ENCODE peak calls at places on chromosomes 5 and 9, in six cellular contexts. S, P, N, U, R and A are unnamed samples.

GRCh38 chr9:113011911-113012381 is at the start of gene ZNF883:
- DNase-seq in U (peak; percentile 46), S (peak; percentile 55), R (peak; percentile 80), N (peak; percentile 87), P (peak; percentile 82), A (peak; percentile 48)

GRCh38 chr5:37412515-37412914 is 33.4 kb downstream of the WDR70 start:
- DNase-seq in S (peak; percentile 2), P (no peak), R (no peak), N (no peak), U (no peak), A (no peak)

GRCh38 chr9:114397848-114398605 is 10.2 kb upstream of the AKNA start:
- DNase-seq in U (peak; percentile 95), N (peak; percentile 98), R (peak; percentile 98), S (peak; percentile 86), P (peak; percentile 97), A (peak; percentile 94)

GRCh38 chr5:32233696-32234447 is 59.8 kb upstream of the GOLPH3 start:
- DNase-seq in R (no peak), S (peak; percentile 69), P (no peak), U (peak; percentile 57), N (no peak), A (no peak)

GRCh38 chr5:155460501-155460931 is 447.0 kb downstream of the KIF4B start:
- DNase-seq in P (no peak), R (no peak), U (no peak), S (no peak), N (no peak), A (no peak)

GRCh38 chr5:37791321-37791720 is 48.5 kb downstream of the GDNF start:
- DNase-seq in R (no peak), S (no peak), N (no peak), P (no peak), U (no peak), A (no peak)

GRCh38 chr5:55597014-55597981 is 62.5 kb upstream of the PLPP1 start:
- DNase-seq in U (peak; percentile 91), P (no peak), R (peak; percentile 37), N (no peak), S (peak; percentile 82), A (no peak)

GRCh38 chr5:16076657-16077056 is 102.9 kb downstream of the MARCHF11 start:
- DNase-seq in P (no peak), S (no peak), U (no peak), R (no peak), N (no peak), A (no peak)

GRCh38 chr9:124482431-124483031 is 24.7 kb downstream of the NR5A1 start:
- DNase-seq in S (no peak), N (peak; percentile 40), P (peak; percentile 82), U (no peak), R (peak; percentile 74), A (no peak)

GRCh38 chr9:90722116-90722515 is 79.5 kb upstream of the DIRAS2 start:
- DNase-seq in S (no peak), R (no peak), N (no peak), U (peak; percentile 2), P (no peak), A (no peak)

GRCh38 chr5:143642791-143643190 is 169.2 kb upstream of the HMHB1 start:
- DNase-seq in U (no peak), R (no peak), S (peak; percentile 36), N (no peak), P (no peak), A (no peak)

GRCh38 chr5:41832430-41832829 is 37.8 kb downstream of the OXCT1 start:
- DNase-seq in N (no peak), U (no peak), S (no peak), P (no peak), R (no peak), A (no peak)

GRCh38 chr5:172114875-172115422 is 73.1 kb downstream of the STK10 start:
- DNase-seq in R (no peak), S (no peak), N (no peak), U (no peak), P (peak; percentile 64), A (no peak)

GRCh38 chr9:95349109-95350038 is 31.9 kb upstream of the FANCC start:
- DNase-seq in U (peak; percentile 25), R (peak; percentile 80), P (peak; percentile 62), N (peak; percentile 65), S (no peak), A (no peak)

GRCh38 chr5:61330879-61331406 is 1.1 kb upstream of the ZSWIM6 start:
- DNase-seq in R (peak; percentile 76), N (peak; percentile 76), P (peak; percentile 55), S (peak; percentile 78), U (peak; percentile 83), A (peak; percentile 68)

GRCh38 chr5:39440964-39441363 is 16.2 kb upstream of the DAB2 start:
- DNase-seq in S (no peak), P (no peak), U (no peak), R (no peak), N (no peak), A (no peak)

GRCh38 chr5:100790170-100790665 is 112.9 kb downstream of the ST8SIA4 start:
- DNase-seq in R (peak; percentile 55), P (peak; percentile 49), U (no peak), S (no peak), N (peak; percentile 56), A (peak; percentile 38)

GRCh38 chr9:90810686-90811085 is 9.1 kb downstream of the SYK start:
- DNase-seq in P (no peak), U (no peak), R (no peak), S (no peak), N (no peak), A (no peak)

GRCh38 chr9:396397-396796 is 181.7 kb downstream of the DOCK8 start:
- DNase-seq in S (no peak), P (no peak), R (no peak), N (no peak), U (no peak), A (no peak)

GRCh38 chr5:7848296-7848695 is 2.6 kb downstream of the CFAP90 start:
- DNase-seq in N (no peak), R (no peak), S (no peak), P (no peak), U (no peak), A (no peak)

DNA sequence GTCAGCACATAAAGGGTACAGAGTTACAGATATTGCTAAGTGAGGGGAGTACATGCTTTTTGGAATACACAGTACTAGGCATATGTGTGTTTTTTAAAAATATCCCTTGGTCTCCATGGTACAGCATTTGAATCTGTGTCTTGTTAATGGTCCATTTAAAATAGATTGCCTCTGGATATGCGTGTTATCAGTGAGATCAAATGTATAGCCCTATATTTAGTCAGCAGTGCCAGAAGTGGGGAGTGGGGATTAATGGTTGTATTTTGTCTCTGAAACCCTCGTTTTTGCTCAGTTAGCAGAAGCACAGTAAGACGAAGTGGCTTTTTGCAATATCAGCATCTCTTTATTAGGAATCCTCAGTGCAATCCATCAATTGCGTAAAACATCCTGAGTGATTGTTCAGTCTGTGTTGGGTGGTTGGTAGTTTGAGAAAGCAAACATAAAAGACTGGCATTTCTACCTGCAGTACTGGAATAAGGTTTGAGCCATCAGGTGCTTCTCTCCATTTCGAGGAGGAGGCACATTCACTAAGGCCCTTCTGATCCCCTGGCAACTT is 19.0 kb downstream of the SKP2 start:
- DNase-seq in P (no peak), R (no peak), N (no peak), S (no peak), U (no peak), A (no peak)
- H2BK15ac ChIP-seq in P (no peak overlapping the region), R (no peak overlapping the region), N (no peak overlapping the region), S (no peak overlapping the region), U (no peak overlapping the region), A (no peak overlapping the region)

GRCh38 chr5:151123897-151124751 is 33.5 kb downstream of the ANXA6 start:
- DNase-seq in P (no peak), S (peak; percentile 39), R (no peak), U (peak; percentile 46), N (no peak), A (no peak)
- H3K9ac ChIP-seq in P (no peak overlapping the region), S (no peak overlapping the region), R (no peak overlapping the region), U (no peak overlapping the region), N (no peak overlapping the region), A (no peak overlapping the region)

DNA sequence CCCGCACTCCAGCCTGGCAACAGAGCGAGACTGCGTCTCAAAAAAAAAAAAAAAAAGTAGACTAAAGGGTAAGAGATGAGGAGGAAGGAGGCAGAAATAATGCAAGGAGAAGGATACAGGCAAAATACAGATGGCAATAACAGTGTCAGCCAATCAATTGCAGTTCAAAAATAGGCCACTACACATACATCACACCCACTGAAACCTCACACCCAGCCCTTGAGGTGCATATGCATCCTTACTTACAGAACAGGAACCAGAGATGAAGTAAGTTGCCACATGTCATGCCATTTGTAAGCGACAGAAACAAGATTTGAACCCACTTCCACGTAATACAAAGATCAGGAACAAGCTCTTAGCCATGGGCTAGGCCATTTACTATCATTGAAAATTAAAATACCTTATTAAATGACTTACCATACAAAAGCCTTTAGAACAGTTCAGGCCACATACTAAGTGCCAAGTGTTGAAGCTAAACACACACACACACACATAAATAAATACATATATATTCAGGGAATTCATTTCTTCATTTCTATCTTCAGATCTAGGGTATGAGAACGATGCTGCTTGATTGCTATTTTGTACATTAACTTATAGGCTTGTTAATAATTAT is 98.4 kb downstream of the FNBP1 start:
- DNase-seq in R (no peak), S (no peak), P (no peak), N (no peak), U (no peak), A (no peak)
- H2BK15ac ChIP-seq in R (no peak overlapping the region), S (no peak overlapping the region), P (no peak overlapping the region), N (no peak overlapping the region), U (no peak overlapping the region), A (no peak overlapping the region)

GRCh38 chr9:69045821-69046220 is 10.3 kb downstream of the FXN start:
- DNase-seq in S (no peak), N (no peak), U (no peak), P (no peak), R (no peak), A (no peak)

GRCh38 chr9:69046723-69047122 is 11.2 kb downstream of the FXN start:
- DNase-seq in N (no peak), S (no peak), P (no peak), U (no peak), R (no peak), A (no peak)

GRCh38 chr9:69047331-69047730 is 11.8 kb downstream of the FXN start:
- DNase-seq in N (no peak), U (no peak), P (no peak), R (no peak), S (no peak), A (no peak)

GRCh38 chr9:69040646-69041045 is 5.1 kb downstream of the FXN start:
- DNase-seq in U (no peak), S (no peak), R (no peak), P (no peak), N (no peak), A (no peak)

DNA sequence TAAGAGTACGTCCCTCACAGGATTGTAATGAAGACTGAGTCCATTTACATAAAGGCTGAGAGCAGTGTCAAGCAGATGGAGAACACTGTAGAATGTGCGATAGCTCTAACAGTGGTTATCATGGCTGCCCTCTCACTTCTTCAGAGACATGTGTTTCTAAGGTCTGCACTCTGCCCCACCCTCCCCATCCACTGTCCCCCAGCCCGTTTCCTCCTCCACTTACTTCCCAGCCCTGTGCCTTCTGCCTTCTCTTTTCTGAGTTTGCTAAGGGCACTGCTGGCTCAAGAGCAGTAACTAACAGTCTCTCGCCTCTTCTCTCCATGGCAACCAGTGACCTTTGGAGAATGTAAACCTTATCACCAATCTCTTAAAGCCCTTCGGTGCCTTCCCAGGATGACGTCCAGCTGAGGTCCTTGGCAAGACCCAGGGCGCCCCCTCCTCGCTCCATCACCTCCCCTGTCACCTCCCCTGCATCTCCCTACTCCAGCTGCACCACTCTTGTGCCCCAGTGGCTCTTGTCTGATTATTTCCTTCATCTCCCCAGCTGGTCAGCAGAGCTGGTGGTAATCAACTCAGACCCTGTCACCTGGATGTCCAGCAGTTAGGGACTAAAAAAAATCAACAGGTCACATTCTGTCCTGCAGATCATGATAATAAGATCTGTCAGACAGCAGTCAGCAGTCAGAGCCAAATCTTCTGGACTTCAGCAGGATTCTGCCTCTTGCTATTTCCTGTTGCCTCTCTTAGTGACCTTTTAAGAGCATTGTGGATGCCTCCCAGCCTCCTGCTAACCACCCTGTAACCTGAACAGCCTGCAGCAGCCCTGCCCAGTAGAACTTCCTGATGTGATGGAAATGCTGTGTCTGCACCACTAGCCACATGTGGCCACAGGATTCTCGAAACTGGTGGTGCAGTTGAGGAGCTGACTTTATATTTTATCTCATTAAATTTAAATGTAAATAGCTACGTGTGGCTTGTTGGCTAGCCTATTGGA is 9.0 kb downstream of the FXN start:
- DNase-seq in U (peak; percentile 65), R (no peak), N (peak; percentile 92), P (peak; percentile 62), S (peak; percentile 68), A (no peak)
- H3K9ac ChIP-seq in U (no peak overlapping the region), R (no peak overlapping the region), N (no peak overlapping the region), P (no peak overlapping the region), S (no peak overlapping the region), A (no peak overlapping the region)